ENCODE peak calls at places on chromosomes 7 and 10, in seven cellular contexts. T is fibroblast of lung, M is neural progenitor cell, R is cardiac muscle cell, P is ovary, O is left ventricle myocardium inferior, W is lung. S is an unnamed sample. For H3K36me3 and H3K4me1, the result is how much of the 10 kb centered on the place peaks cover.

GRCh38 chr10:108632044-108632443 is 1291.3 kb downstream of the XPNPEP1 start:
- DNase-seq in M (no peak), R (no peak), P (no peak), W (no peak), T (no peak), O (no peak), S (no peak)

GRCh38 chr10:59779656-59780521 is 26.6 kb upstream of the MRLN start:
- DNase-seq in P (no peak), T (peak), R (no peak), W (no peak), M (no peak), O (no peak), S (no peak)

GRCh38 chr7:381211-382117 is 91.5 kb downstream of the FOXL3 start:
- DNase-seq in P (no peak), T (no peak), O (no peak), W (no peak), M (no peak), R (no peak), S (peak)

GRCh38 chr7:107938448-107939250 is 47.7 kb downstream of the DLD start:
- DNase-seq in R (no peak), M (no peak), T (peak), O (peak), W (no peak), P (peak), S (no peak)

GRCh38 chr10:77486511-77486910 is 151.1 kb downstream of the KCNMA1 start:
- DNase-seq in P (no peak), W (no peak), R (no peak), O (no peak), M (no peak), T (no peak), S (no peak)

GRCh38 chr10:89091501-89091900 is 100.9 kb downstream of the FAS start:
- DNase-seq in P (no peak), T (peak), W (no peak), O (no peak), R (no peak), M (no peak), S (no peak)

GRCh38 chr7:27435461-27435860 is 192.9 kb downstream of the EVX1 start:
- DNase-seq in M (no peak), W (no peak), R (no peak), P (no peak), T (peak), O (no peak), S (no peak)

GRCh38 chr7:156650042-156650441 is 9.5 kb downstream of the RNF32 start:
- DNase-seq in P (no peak), T (no peak), O (no peak), W (no peak), R (no peak), M (peak), S (peak)

GRCh38 chr7:48289661-48290060 is 118.4 kb downstream of the ABCA13 start:
- DNase-seq in W (no peak), P (no peak), R (peak), O (no peak), M (no peak), T (no peak), S (no peak)

GRCh38 chr10:6482737-6483362 is 97.2 kb downstream of the PRKCQ start:
- DNase-seq in R (no peak), T (no peak), W (no peak), O (no peak), P (no peak), M (no peak), S (no peak)

GRCh38 chr7:135143874-135144668 is 3.8 kb upstream of the TMEM140 start:
- DNase-seq in W (no peak), O (no peak), R (no peak), M (no peak), T (no peak), P (no peak), S (no peak)

GRCh38 chr7:23530355-23530754 is 1.4 kb downstream of the TRA2A start:
- DNase-seq in M (peak), P (no peak), W (no peak), O (no peak), R (no peak), T (peak), S (peak)

GRCh38 chr10:59098387-59098786 is 78.1 kb upstream of the PHYHIPL start:
- DNase-seq in W (peak), M (no peak), O (no peak), T (peak), R (no peak), P (peak), S (no peak)

GRCh38 chr10:131898713-131899112 is 2.1 kb upstream of the PPP2R2D start:
- DNase-seq in O (no peak), T (no peak), R (no peak), M (no peak), W (no peak), P (no peak), S (no peak)

GRCh38 chr10:36880898-36881297 is 244.5 kb upstream of the ANKRD30A start:
- DNase-seq in R (peak), W (no peak), T (peak), M (peak), P (no peak), O (no peak), S (no peak)

GRCh38 chr10:35347088-35347487 is 10.8 kb downstream of the CCNY start:
- DNase-seq in O (no peak), M (no peak), R (no peak), T (no peak), P (no peak), W (no peak), S (no peak)

GRCh38 chr7:104225441-104225840 is 17.6 kb upstream of the ORC5 start:
- DNase-seq in O (no peak), M (no peak), T (no peak), W (no peak), R (no peak), P (no peak), S (no peak)

GRCh38 chr7:50449881-50450690 is at the start of gene FIGNL1:
- DNase-seq in P (peak), T (peak), O (peak), M (peak), W (peak), R (peak), S (peak)

GRCh38 chr7:40329601-40330153 is 194.9 kb downstream of the SUGCT start:
- DNase-seq in T (peak), M (peak), R (peak), O (no peak), P (no peak), W (no peak), S (no peak)

GRCh38 chr10:125008689-125009579 is 67.0 kb downstream of the ZRANB1 start:
- DNase-seq in O (peak), P (no peak), T (no peak), W (no peak), R (no peak), M (peak), S (peak)

GRCh38 chr10:71191459-71192113 is 20.8 kb upstream of the UNC5B start:
- DNase-seq in M (peak), P (no peak), W (no peak), R (no peak), O (no peak), T (no peak), S (no peak)

GRCh38 chr7:75957021-75957736 is 37.2 kb downstream of the TMEM120A start:
- DNase-seq in M (peak), R (peak), P (no peak), W (peak), O (no peak), T (peak), S (peak)
- H3K36me3 ChIP-seq in M (under half), R (under half), P (under half), W (under half), O (under half), T (under half), S (under half)

GRCh38 chr10:13787015-13787421 is 200.3 kb downstream of the PRPF18 start:
- DNase-seq in O (no peak), R (no peak), W (no peak), T (peak), M (no peak), P (no peak), S (no peak)

GRCh38 chr10:13788701-13789447 is 202.1 kb downstream of the PRPF18 start:
- DNase-seq in T (peak), W (no peak), O (peak), P (peak), R (no peak), M (no peak), S (peak)

GRCh38 chr10:13788320-13788600 is 201.5 kb downstream of the PRPF18 start:
- DNase-seq in W (no peak), P (no peak), R (no peak), O (no peak), M (no peak), T (peak), S (no peak)

GRCh38 chr10:13779748-13780147 is 193.0 kb downstream of the PRPF18 start:
- DNase-seq in O (no peak), P (no peak), T (no peak), R (no peak), M (no peak), W (no peak), S (no peak)

GRCh38 chr10:13784067-13784466 is 197.3 kb downstream of the PRPF18 start:
- DNase-seq in R (no peak), T (peak), P (no peak), W (no peak), O (no peak), M (peak), S (no peak)
- TF ChIP-seq CTCF in R (peak), T (no peak), P (no peak), W (no peak), O (peak), M (peak), S (no peak)

DNA sequence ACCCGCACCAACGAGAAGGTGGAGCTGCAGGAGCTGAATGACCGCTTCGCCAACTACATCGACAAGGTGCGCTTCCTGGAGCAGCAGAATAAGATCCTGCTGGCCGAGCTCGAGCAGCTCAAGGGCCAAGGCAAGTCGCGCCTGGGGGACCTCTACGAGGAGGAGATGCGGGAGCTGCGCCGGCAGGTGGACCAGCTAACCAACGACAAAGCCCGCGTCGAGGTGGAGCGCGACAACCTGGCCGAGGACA is 1.6 kb downstream of the VIM start:
- DNase-seq in P (no peak), O (no peak), M (peak), T (peak), R (no peak), W (no peak), S (no peak)
- H3K4me1 ChIP-seq in P (under half), O (half or more), M (under half), T (under half), R (under half), W (under half), S (half or more)

GRCh38 chr7:103101543-103101942 is 26.6 kb downstream of the ARMC10 start:
- DNase-seq in P (no peak), W (no peak), O (no peak), M (no peak), R (no peak), T (no peak), S (no peak)
- H3K36me3 ChIP-seq in P (under half), W (under half), O (half or more), M (under half), R (under half), T (under half), S (under half)

GRCh38 chr7:95045236-95045923 is 138.0 kb downstream of the PPP1R9A start:
- DNase-seq in W (no peak), M (peak), P (no peak), T (peak), O (no peak), R (no peak), S (peak)
- TF ChIP-seq CTCF in W (no peak), M (peak), P (no peak), T (no peak), O (peak), R (peak), S (no peak)

DNA sequence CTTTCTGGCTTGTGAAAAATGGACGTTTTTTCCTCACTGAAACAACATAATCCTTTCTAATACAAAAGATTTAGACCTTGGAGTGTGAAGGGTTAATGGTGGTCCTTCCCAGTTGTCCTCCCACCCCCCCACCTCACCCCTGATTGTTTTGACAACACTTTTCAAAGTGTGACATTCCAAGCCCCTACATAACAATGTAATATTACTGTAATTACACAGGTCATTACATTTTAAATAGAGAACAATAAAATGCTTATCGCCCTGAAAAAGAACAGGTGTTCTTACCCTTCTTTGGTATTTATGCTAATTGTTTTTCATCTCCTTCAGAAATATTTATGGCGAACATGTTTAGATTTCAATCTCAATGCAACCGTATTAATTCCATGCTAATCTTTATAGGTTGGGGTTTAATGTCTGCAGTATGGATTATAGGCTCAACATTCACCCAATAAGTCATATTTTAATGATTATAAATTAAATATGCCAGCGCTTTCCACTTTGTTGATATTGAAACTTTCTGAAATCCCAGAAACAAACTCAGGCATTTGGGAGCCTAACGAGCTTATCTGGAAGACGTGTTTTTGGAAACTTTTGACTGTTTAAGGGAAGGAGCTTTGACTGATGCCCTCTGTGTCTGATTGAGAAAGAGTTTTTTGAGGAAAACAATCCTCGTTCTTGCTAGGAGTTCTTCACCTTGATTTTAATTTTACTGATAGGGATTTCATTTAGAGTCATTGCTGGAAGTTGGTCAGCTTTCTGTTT is 5.1 kb downstream of the TCF7L2 start:
- DNase-seq in O (no peak), P (no peak), T (no peak), R (no peak), M (peak), W (no peak), S (no peak)
- H3K4me1 ChIP-seq in O (half or more), P (under half), T (under half), R (half or more), M (half or more), W (under half), S (under half)

DNA sequence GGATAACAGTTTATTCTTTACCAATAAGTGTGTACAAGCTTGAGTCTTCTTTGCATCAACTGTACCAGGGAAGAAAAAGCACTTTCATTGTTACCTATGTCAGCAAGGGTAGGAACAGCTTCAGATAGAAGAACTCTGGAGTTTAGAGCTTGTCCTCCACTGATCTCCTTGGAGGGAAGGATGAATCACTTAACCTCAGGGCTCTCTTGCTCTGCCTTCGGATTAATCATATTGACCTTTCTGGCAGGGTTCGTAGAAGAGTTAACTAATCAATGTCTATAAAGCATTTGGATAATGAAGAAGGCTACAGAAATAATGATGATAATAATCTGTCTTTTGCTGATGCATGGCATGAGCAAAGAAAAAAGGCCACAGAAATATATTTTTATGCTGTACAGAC is 339.5 kb upstream of the TPK1 start:
- DNase-seq in O (no peak), R (no peak), P (no peak), W (no peak), M (no peak), T (no peak), S (no peak)
- H3K36me3 ChIP-seq in O (under half), R (under half), P (under half), W (under half), M (under half), T (under half), S (under half)

GRCh38 chr7:158999496-158999895 is 143.1 kb downstream of the DYNC2I1 start:
- DNase-seq in R (no peak), O (no peak), P (no peak), M (no peak), T (no peak), W (no peak), S (no peak)
- TF ChIP-seq CTCF in R (no peak), O (no peak), P (no peak), M (no peak), T (no peak), W (no peak), S (no peak)

DNA sequence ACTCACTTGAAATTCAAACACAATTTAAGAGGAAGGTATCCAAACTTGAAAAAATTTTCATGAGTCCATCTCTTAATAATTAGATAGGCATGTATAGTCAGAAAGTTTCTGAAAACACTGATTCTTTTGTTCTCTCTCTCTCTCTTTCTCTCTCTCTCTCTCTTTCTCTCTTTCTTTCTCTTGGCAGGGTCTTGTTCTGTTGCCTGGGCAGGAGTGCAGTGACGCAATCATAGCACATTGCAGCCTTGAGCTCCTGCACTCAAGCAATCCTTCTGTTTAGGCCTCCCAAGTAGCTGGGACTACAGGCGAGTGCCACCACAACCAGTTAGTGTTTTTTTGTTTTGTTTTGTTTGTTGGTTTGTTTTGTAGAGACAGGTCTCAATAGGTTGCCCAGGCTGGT is 59.3 kb downstream of the PRTFDC1 start:
- DNase-seq in W (no peak), M (no peak), R (no peak), T (peak), P (no peak), O (no peak), S (no peak)
- H3K4me1 ChIP-seq in W (under half), M (under half), R (under half), T (under half), P (under half), O (under half), S (under half)

GRCh38 chr10:1103551-1103950 is 47.4 kb downstream of the WDR37 start:
- DNase-seq in O (no peak), M (no peak), T (no peak), P (no peak), R (no peak), W (no peak), S (no peak)
- H3K36me3 ChIP-seq in O (half or more), M (under half), T (under half), P (under half), R (under half), W (under half), S (under half)

S was measured in body of pancreas.